ENCODE peak calls at places on chromosomes 3 and 15, in five cellular contexts. V, E, M, H and W are unnamed samples. For H3K36me3, the result is how much of the 10 kb centered on the place peaks cover.

GRCh38 chr3:96209703-96210102 is 604.7 kb upstream of the EPHA6 start:
- DNase-seq in H (no peak), M (no peak), E (no peak), V (no peak), W (no peak)

GRCh38 chr3:60523536-60523935 is 727.7 kb downstream of the FHIT start:
- DNase-seq in E (no peak), V (no peak), M (no peak), H (no peak), W (no peak)

GRCh38 chr15:73081321-73081958 is 29.2 kb downstream of the NEO1 start:
- DNase-seq in M (peak), V (no peak), E (no peak), H (no peak), W (peak)

GRCh38 chr3:64184621-64185020 is 40.6 kb downstream of the PRICKLE2 start:
- DNase-seq in E (no peak), V (no peak), M (no peak), H (no peak), W (no peak)

GRCh38 chr3:192855434-192855833 is 62.2 kb downstream of the MB21D2 start:
- DNase-seq in V (no peak), H (no peak), E (no peak), M (no peak), W (no peak)

GRCh38 chr3:11820540-11821041 is 26.1 kb downstream of the TAMM41 start:
- DNase-seq in E (no peak), H (no peak), V (no peak), M (no peak), W (no peak)

GRCh38 chr15:62472616-62473299 is 307.7 kb upstream of the C2CD4B start:
- DNase-seq in M (no peak), H (no peak), V (peak), E (peak), W (no peak)

GRCh38 chr15:76753131-76753530 is 152.0 kb downstream of the SCAPER start:
- DNase-seq in H (no peak), M (no peak), E (no peak), V (no peak), W (no peak)

GRCh38 chr3:12405432-12406272 is 78.6 kb upstream of the TSEN2 start:
- DNase-seq in E (peak), M (peak), H (peak), V (peak), W (peak)

GRCh38 chr15:68503791-68504720 is 72.1 kb upstream of the ITGA11 start:
- DNase-seq in V (peak), M (no peak), E (no peak), H (no peak), W (no peak)

GRCh38 chr3:65758871-65759598 is 279.7 kb downstream of the MAGI1 start:
- DNase-seq in M (no peak), E (no peak), V (no peak), H (no peak), W (no peak)

GRCh38 chr3:45224824-45225464 is 1.1 kb downstream of the TMEM158 start:
- DNase-seq in V (peak), M (peak), E (peak), H (no peak), W (no peak)

GRCh38 chr15:32671339-32672325 is 30.1 kb downstream of the SCG5 start:
- DNase-seq in H (no peak), M (no peak), V (no peak), E (no peak), W (no peak)

GRCh38 chr15:63059075-63059474 is 16.5 kb downstream of the TPM1 start:
- DNase-seq in E (no peak), H (no peak), V (no peak), M (no peak), W (no peak)

GRCh38 chr3:171783626-171784025 is 26.7 kb downstream of the PLD1 start:
- DNase-seq in M (no peak), E (no peak), H (no peak), V (no peak), W (no peak)

GRCh38 chr15:65484876-65485275 is 32.6 kb downstream of the DPP8 start:
- DNase-seq in E (no peak), V (no peak), H (no peak), M (no peak), W (no peak)
- H3K36me3 ChIP-seq in E (under half), V (half or more), H (under half), M (under half), W (under half)

DNA sequence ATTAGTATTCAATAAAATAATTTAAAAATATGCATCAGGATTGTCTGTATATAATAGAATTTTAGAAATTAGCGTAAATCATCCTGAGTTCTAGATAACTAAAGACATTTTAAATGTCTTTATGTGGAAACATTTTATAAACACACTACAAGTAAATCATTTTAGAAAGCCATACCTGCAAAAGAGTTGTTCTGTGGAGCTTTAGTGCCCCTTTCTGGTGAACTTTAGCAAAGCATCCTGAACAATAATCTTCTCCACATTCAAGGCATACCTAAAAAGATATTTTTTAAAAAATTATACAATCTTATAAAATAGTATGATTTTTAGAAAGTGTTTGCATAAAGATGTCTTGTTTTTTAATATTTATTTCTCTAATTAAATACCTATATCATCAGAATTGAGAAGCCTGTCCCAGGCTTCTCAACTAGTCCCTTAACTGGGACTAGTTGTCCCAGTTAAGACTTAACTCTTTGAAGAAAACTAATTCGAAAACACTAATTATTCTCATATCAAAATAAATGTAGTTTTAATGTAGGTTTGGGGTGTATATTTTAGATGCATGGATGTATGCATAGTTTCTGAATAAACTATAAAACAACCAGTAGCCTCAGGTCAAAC is 29.7 kb downstream of the ZBBX start:
- DNase-seq in E (no peak), V (no peak), H (no peak), M (no peak), W (no peak)
- TF ChIP-seq CTCF in E (no peak), V (no peak), H (no peak), M (peak), W (peak)

GRCh38 chr15:40995656-40996055 is 42.4 kb downstream of the CHAC1 start:
- DNase-seq in M (no peak), E (no peak), H (no peak), V (no peak), W (no peak)

GRCh38 chr15:41001524-41001923 is 48.3 kb downstream of the CHAC1 start:
- DNase-seq in M (no peak), E (no peak), H (no peak), V (no peak), W (no peak)

DNA sequence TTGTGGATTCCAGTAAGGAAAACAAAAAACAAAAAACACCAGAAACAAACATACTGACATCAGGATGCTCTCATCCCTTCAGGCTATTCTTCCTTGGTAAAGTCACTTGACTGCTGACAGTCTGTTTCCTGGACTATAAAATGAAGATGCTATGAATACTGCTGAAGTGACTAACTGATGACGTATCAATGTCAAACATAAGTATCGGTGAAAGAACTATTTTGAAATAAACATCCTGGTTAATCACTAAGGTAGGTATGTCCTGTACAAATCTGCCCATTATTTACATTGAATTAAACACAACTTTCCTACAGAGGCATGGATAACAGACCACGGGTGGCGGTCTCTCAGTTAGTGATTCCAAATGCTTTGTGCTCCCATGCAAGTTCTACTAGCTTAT is 45.9 kb downstream of the CHAC1 start:
- DNase-seq in V (no peak), E (no peak), H (no peak), M (no peak), W (no peak)
- H3K36me3 ChIP-seq in V (half or more), E (under half), H (under half), M (under half), W (under half)

DNA sequence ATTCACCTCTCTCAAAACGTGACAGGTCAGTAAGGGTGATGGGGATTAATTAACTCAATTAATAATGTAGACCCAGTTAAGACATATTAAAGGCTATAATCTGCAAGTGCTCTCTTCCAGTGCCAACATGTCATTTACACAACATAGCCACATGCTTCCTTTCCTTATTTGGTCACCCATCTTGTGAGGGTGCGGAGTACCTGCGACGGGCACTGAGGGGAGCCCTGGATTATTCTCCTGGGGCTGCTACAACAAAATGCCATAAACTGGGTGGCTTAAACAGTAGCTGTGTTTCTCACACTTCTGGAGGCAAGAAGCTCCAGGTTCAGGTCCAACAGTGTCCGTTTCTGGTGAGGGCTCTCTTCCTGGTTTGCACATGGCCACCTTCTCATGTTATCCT is 157.4 kb upstream of the LRTM1 start:
- DNase-seq in V (no peak), M (no peak), E (no peak), H (no peak), W (no peak)
- TF ChIP-seq CTCF in V (no peak), M (no peak), E (no peak), H (no peak), W (no peak)

GRCh38 chr15:70063992-70064379 is 33.7 kb downstream of the TLE3 start:
- DNase-seq in H (no peak), E (no peak), M (no peak), V (peak), W (no peak)

GRCh38 chr15:70066004-70066403 is 31.7 kb downstream of the TLE3 start:
- DNase-seq in M (no peak), H (no peak), V (no peak), E (no peak), W (no peak)

GRCh38 chr15:70064441-70064840 is 33.3 kb downstream of the TLE3 start:
- DNase-seq in H (no peak), M (no peak), V (peak), E (no peak), W (no peak)

GRCh38 chr15:70066422-70066821 is 31.3 kb downstream of the TLE3 start:
- DNase-seq in M (no peak), H (no peak), E (no peak), V (no peak), W (no peak)

DNA sequence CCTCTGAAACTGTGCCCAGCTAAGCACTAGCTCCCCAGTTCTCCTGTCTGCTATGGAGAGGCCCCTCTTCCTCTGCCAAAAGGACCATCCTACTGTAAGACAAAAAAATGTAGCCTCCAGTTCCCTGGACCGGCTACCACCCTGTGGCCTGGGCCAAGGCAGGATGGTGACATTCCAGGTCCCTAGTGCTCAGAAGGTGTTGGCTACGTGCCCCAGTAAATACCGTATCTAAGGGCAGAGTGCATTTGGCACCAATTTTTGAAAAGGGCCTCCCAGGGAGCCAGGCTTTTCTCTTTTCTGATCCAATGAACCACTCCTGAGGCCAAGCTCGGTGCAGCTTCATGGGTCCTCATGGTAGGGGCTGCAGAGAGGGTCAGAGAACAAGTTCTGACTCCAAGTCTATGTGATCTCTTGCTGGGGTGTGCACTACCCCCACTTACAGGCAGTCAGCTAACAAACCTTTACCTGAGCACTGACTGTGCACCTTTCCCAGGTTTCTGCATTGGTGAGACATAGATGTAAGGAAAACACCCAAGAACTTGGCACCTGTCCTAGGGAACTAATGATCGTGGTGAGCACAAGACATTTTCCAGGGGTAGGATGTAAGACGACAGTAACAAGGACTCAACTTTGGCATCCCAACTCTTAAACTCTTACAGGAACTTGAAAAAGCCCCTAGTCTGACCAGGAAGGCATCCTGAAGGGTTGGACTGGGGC is 32.6 kb downstream of the TLE3 start:
- DNase-seq in V (peak), H (no peak), E (no peak), M (no peak), W (no peak)
- H3K36me3 ChIP-seq in V (half or more), H (under half), E (under half), M (under half), W (under half)

GRCh38 chr15:78419331-78419730 is 18.7 kb upstream of the IREB2 start:
- DNase-seq in E (no peak), V (no peak), M (no peak), H (no peak), W (no peak)

GRCh38 chr15:78418239-78418638 is 19.8 kb upstream of the IREB2 start:
- DNase-seq in M (no peak), V (no peak), H (no peak), E (no peak), W (no peak)

GRCh38 chr15:78414608-78415250 is 23.3 kb upstream of the IREB2 start:
- DNase-seq in E (no peak), M (no peak), H (no peak), V (no peak), W (no peak)

GRCh38 chr15:78418681-78419080 is 19.3 kb upstream of the IREB2 start:
- DNase-seq in M (no peak), V (no peak), E (no peak), H (no peak), W (no peak)

GRCh38 chr15:78415284-78415683 is 22.7 kb upstream of the IREB2 start:
- DNase-seq in M (no peak), H (no peak), E (no peak), V (no peak), W (no peak)
- TF ChIP-seq CTCF in M (no peak), H (no peak), E (peak), V (no peak), W (peak)

DNA sequence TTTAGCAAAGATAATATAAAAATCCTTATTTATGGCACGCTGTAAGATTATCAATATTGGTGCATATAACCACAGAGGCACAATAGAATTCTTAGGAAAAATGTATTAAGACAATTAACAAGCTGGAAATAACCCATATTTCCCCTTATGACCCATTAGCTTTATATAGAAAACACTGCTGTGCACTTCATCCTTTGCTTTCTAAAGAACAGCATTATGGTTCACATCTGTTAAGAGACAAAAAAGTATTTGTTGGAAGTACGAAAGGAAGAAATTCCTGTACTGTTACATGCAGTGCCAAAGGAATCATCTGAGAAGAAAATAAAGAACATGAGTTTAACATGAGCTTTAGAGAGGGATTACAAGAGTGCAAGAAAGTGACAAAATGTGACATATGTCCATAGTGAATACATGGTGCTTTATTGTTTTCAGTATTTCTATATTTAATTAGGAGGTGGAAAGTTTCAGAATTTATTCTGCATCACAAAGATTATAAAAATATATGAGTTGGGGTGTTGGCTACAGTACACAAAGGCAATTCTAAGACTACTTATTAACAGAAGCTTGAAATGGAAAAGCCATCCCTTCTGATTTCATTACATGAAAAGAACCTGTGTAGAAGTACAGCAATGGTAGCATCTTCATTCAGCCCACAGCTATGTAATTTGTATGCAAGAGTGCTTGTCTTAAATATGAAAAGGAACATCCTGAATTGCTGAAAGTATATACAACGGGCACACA is 6.8 kb downstream of the UBE3A start:
- DNase-seq in M (no peak), H (no peak), E (no peak), V (no peak), W (no peak)
- H3K36me3 ChIP-seq in M (under half), H (under half), E (under half), V (under half), W (under half)

GRCh38 chr3:8888296-8888915 is 74.9 kb downstream of the RAD18 start:
- DNase-seq in H (no peak), V (no peak), M (no peak), E (no peak), W (no peak)
- TF ChIP-seq CTCF in H (no peak), V (no peak), M (no peak), E (no peak), W (no peak)